ENCODE peak calls at places on chromosome 15, in nine cellular contexts. C is GM06990; P is NCI-H1092 treated with DMSO at 0.1 percent for 48 hours; J is skeletal muscle cell; X is stimulated activated CD4-positive, alpha-beta T cell treated with anti-CD3 and anti-CD28 coated beads, TNF-alpha, amount 100 ng/mL, for 4 hours; Y is EH; H is ELR; F is AG10803; G is activated CD4-positive, alpha-beta T cell treated with anti-CD3 and anti-CD28 coated beads, Interleukin-2, amount 50 U/mL, for 24 hours. V is an unnamed sample.

GRCh38 chr15:31439328-31439727 is 112.7 kb downstream of the KLF13 start:
- DNase-seq in C (no peak), P (peak; percentile 22), J (no peak), X (no peak), Y (peak; percentile 54), H (peak; percentile 59), F (no peak), G (no peak), V (peak; percentile 16)

GRCh38 chr15:79009388-79009787 is 64.5 kb upstream of the CTSH start:
- DNase-seq in C (no peak), P (no peak), J (no peak), X (no peak), Y (no peak), H (no peak), F (no peak), G (no peak), V (no peak)

GRCh38 chr15:99732268-99732641 is 982 bp downstream of the LYSMD4 start:
- DNase-seq in C (no peak), P (no peak), J (no peak), X (no peak), Y (peak; percentile 32), H (peak; percentile 26), F (peak; percentile 31), G (no peak), V (no peak)

GRCh38 chr15:94287794-94288246 is 56.5 kb downstream of the MCTP2 start:
- DNase-seq in C (peak; percentile 58), P (no peak), J (no peak), X (no peak), Y (no peak), H (no peak), F (no peak), G (peak; percentile 15), V (no peak)

GRCh38 chr15:59594493-59594942 is 17.1 kb upstream of the GCNT3 start:
- DNase-seq in C (no peak), P (no peak), J (peak; percentile 49), X (no peak), Y (peak; percentile 58), H (peak; percentile 55), F (peak; percentile 47), G (no peak), V (peak; percentile 25)

GRCh38 chr15:71515375-71516186 is 294.8 kb upstream of the NR2E3 start:
- DNase-seq in C (no peak), P (no peak), J (no peak), X (no peak), Y (peak; percentile 6), H (no peak), F (no peak), G (no peak), V (no peak)

GRCh38 chr15:63497642-63498100 is 6.7 kb upstream of the USP3 start:
- DNase-seq in C (peak; percentile 73), P (no peak), J (no peak), X (no peak), Y (no peak), H (no peak), F (no peak), G (peak; percentile 46), V (no peak)

GRCh38 chr15:74519311-74519710 is 21.7 kb upstream of the ARID3B start:
- DNase-seq in C (no peak), P (no peak), J (no peak), X (no peak), Y (peak; percentile 48), H (peak; percentile 46), F (no peak), G (no peak), V (peak; percentile 61)

GRCh38 chr15:99423186-99424130 is 142.3 kb upstream of the MEF2A start:
- DNase-seq in C (no peak), P (no peak), J (no peak), X (no peak), Y (no peak), H (no peak), F (no peak), G (no peak), V (no peak)

GRCh38 chr15:76517910-76518309 is 181.3 kb downstream of the ISL2 start:
- DNase-seq in C (no peak), P (no peak), J (no peak), X (no peak), Y (peak; percentile 8), H (no peak), F (no peak), G (no peak), V (peak; percentile 2)

GRCh38 chr15:31324739-31325431 is 1.8 kb upstream of the KLF13 start:
- DNase-seq in C (no peak), P (no peak), J (no peak), X (no peak), Y (no peak), H (no peak), F (no peak), G (no peak), V (no peak)

GRCh38 chr15:75673426-75674247 is 25.9 kb downstream of the SNX33 start:
- DNase-seq in C (no peak), P (peak; percentile 17), J (peak; percentile 63), X (no peak), Y (peak; percentile 91), H (peak; percentile 83), F (peak; percentile 81), G (no peak), V (peak; percentile 80)

GRCh38 chr15:60993008-60993407 is 236.1 kb downstream of the RORA start:
- DNase-seq in C (no peak), P (no peak), J (no peak), X (no peak), Y (peak; percentile 84), H (peak; percentile 73), F (peak; percentile 72), G (no peak), V (peak; percentile 6)

GRCh38 chr15:66153549-66154415 is 99.8 kb downstream of the MEGF11 start:
- DNase-seq in C (peak; percentile 62), P (peak; percentile 88), J (no peak), X (no peak), Y (no peak), H (no peak), F (no peak), G (no peak), V (no peak)

V was measured in A172.